ENCODE peak calls at places on chromosomes 6 and 20, in five cellular contexts. C is A549, U is HCT116, B is K562, Z is H1. J is an unnamed sample.

GRCh38 chr6:137043710-137044365 is 927 bp downstream of the IL20RA start:
- DNase-seq in C (peak), U (no peak), B (no peak), Z (no peak), J (peak)

GRCh38 chr6:27441001-27441400 is 31.9 kb downstream of the ZNF184 start:
- DNase-seq in C (no peak), U (no peak), B (no peak), Z (no peak), J (no peak)

GRCh38 chr6:166167801-166168615 is at the start of gene TBXT:
- DNase-seq in C (no peak), U (no peak), B (no peak), Z (peak), J (no peak)

GRCh38 chr6:149317656-149318571 is at the start of gene TAB2:
- DNase-seq in C (peak), U (no peak), B (peak), Z (no peak), J (peak)

GRCh38 chr6:158467923-158468322 is 92.0 kb upstream of the TMEM181 start:
- DNase-seq in C (no peak), U (no peak), B (no peak), Z (no peak), J (no peak)

GRCh38 chr20:51118216-51118615 is 95.3 kb upstream of the KCNG1 start:
- DNase-seq in C (no peak), U (no peak), B (no peak), Z (no peak), J (no peak)

GRCh38 chr6:162873537-162873936 is 145.8 kb downstream of the PACRG start:
- DNase-seq in C (no peak), U (no peak), B (no peak), Z (no peak), J (no peak)

GRCh38 chr6:135114355-135115145 is 59.9 kb upstream of the HBS1L start:
- DNase-seq in C (no peak), U (no peak), B (no peak), Z (no peak), J (no peak)

GRCh38 chr6:11675610-11676009 is 103.0 kb downstream of the ADTRP start:
- DNase-seq in C (no peak), U (no peak), B (no peak), Z (no peak), J (no peak)

GRCh38 chr6:144528605-144529425 is 243.7 kb downstream of the UTRN start:
- DNase-seq in C (no peak), U (no peak), B (peak), Z (no peak), J (peak)

GRCh38 chr20:50891138-50891537 is 40.1 kb downstream of the ADNP start:
- DNase-seq in C (no peak), U (no peak), B (no peak), Z (no peak), J (no peak)

GRCh38 chr6:6724319-6725119 is 136.0 kb downstream of the LY86 start:
- DNase-seq in C (peak), U (peak), B (peak), Z (peak), J (peak)
- H3K4me3 ChIP-seq in C (peak), U (no peak), B (no peak), Z (peak), J (peak)

GRCh38 chr20:45888681-45889080 is 1.3 kb upstream of the SPATA25 start:
- DNase-seq in C (no peak), U (no peak), B (no peak), Z (no peak), J (no peak)

GRCh38 chr20:45890997-45891983 is at the start of the genes CTSA and NEURL2:
- DNase-seq in C (peak), U (peak), B (peak), Z (peak), J (peak)

GRCh38 chr20:45886590-45887345 is 654 bp downstream of the SPATA25 start:
- DNase-seq in C (no peak), U (no peak), B (no peak), Z (no peak), J (no peak)

GRCh38 chr20:45890077-45890996 is 671 bp downstream of the NEURL2 start:
- DNase-seq in C (peak), U (no peak), B (no peak), Z (peak), J (no peak)

DNA sequence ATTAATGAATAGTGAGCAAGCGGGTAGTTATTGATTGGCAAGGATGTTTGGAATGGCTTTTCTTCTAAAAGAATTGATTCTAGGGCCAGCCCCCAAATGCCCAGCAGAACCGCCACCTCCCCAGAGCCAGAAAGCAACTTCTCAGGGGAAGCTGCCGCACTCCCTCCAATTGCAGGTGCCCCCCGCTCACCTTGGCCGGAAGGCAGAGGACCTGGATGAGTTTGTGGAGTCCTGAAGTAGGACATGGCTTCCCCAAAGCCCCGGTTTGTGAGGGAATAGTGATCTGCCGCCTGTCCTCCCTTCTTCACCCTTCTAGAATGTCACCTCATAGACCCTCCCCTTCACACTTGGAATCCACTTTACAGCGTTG is at the start of gene SPATA25:
- DNase-seq in C (no peak), U (no peak), B (no peak), Z (no peak), J (no peak)
- TF ChIP-seq MAX in C (no peak), U (no peak), B (no peak), Z (no peak), J (no peak)

GRCh38 chr6:14035448-14035847 is 82.1 kb upstream of the CD83 start:
- DNase-seq in C (peak), U (no peak), B (no peak), Z (peak), J (no peak)

GRCh38 chr6:14036911-14037310 is 80.7 kb upstream of the CD83 start:
- DNase-seq in C (no peak), U (no peak), B (no peak), Z (no peak), J (no peak)

GRCh38 chr6:14039038-14039437 is 78.5 kb upstream of the CD83 start:
- DNase-seq in C (no peak), U (no peak), B (peak), Z (no peak), J (no peak)

GRCh38 chr6:14038636-14039035 is 78.9 kb upstream of the CD83 start:
- DNase-seq in C (no peak), U (no peak), B (peak), Z (no peak), J (no peak)

GRCh38 chr6:14037402-14038277 is 79.9 kb upstream of the CD83 start:
- DNase-seq in C (no peak), U (no peak), B (peak), Z (no peak), J (no peak)
- H3K4me3 ChIP-seq in C (no peak), U (no peak), B (no peak), Z (no peak), J (no peak)

GRCh38 chr6:116087437-116088027 is 13.1 kb upstream of the NT5DC1 start:
- DNase-seq in C (no peak), U (no peak), B (no peak), Z (no peak), J (no peak)
- TF ChIP-seq MAX in C (no peak), U (no peak), B (no peak), Z (no peak), J (no peak)

GRCh38 chr20:20835897-20836296 is 123.5 kb upstream of the RALGAPA2 start:
- DNase-seq in C (no peak), U (no peak), B (no peak), Z (no peak), J (no peak)
- H3K4me3 ChIP-seq in C (no peak), U (no peak), B (no peak), Z (no peak), J (no peak)

GRCh38 chr6:105109955-105110650 is 69.7 kb downstream of the POPDC3 start:
- DNase-seq in C (no peak), U (no peak), B (no peak), Z (no peak), J (no peak)
- TF ChIP-seq MAX in C (no peak), U (no peak), B (no peak), Z (no peak), J (no peak)

J was measured in NB4.